ENCODE peak calls at places on chromosomes 7 and 10, in six cellular contexts. S is choroid plexus epithelial cell; I is activated CD8-positive, alpha-beta T cell treated with anti-CD3 and anti-CD28 coated beads for 36 hours; Q is hepatocyte; E is endothelial cell; X is IMR-90. U is an unnamed sample.

GRCh38 chr7:96996111-96996936 is 9.0 kb upstream of the DLX6 start:
- DNase-seq in S (no peak), I (no peak), Q (no peak), E (no peak), X (no peak), U (no peak)

GRCh38 chr7:106102387-106102966 is 9.6 kb downstream of the SYPL1 start:
- DNase-seq in S (peak; percentile 39), I (no peak), Q (no peak), E (no peak), X (no peak), U (no peak)

GRCh38 chr10:21514101-21514807 is 11.2 kb downstream of the SKIDA1 start:
- DNase-seq in S (no peak), I (no peak), Q (no peak), E (no peak), X (no peak), U (no peak)

GRCh38 chr10:78231930-78232329 is 198.3 kb downstream of the RPS24 start:
- DNase-seq in S (peak; percentile 52), I (no peak), Q (peak; percentile 32), E (no peak), X (no peak), U (no peak)

GRCh38 chr7:139680676-139681462 is 96.9 kb downstream of the HIPK2 start:
- DNase-seq in S (peak; percentile 88), I (peak; percentile 94), Q (peak; percentile 67), E (peak; percentile 13), X (peak; percentile 99), U (no peak)

GRCh38 chr10:91587710-91588638 is 44.9 kb downstream of the PPP1R3C start:
- DNase-seq in S (peak; percentile 83), I (no peak), Q (peak; percentile 42), E (no peak), X (peak; percentile 83), U (no peak)

GRCh38 chr10:132354356-132355094 is 22.5 kb downstream of the LRRC27 start:
- DNase-seq in S (no peak), I (no peak), Q (no peak), E (no peak), X (no peak), U (no peak)

GRCh38 chr7:46490406-46490805 is 569.3 kb upstream of the IGFBP3 start:
- DNase-seq in S (no peak), I (no peak), Q (no peak), E (no peak), X (no peak), U (no peak)

GRCh38 chr7:113742377-113742776 is 176.4 kb downstream of the PPP1R3A start:
- DNase-seq in S (no peak), I (no peak), Q (no peak), E (no peak), X (no peak), U (no peak)

GRCh38 chr10:8102708-8103401 is 48.4 kb downstream of the GATA3 start:
- DNase-seq in S (no peak), I (peak; percentile 56), Q (peak; percentile 19), E (no peak), X (no peak), U (no peak)

GRCh38 chr7:451255-452229 is 68.1 kb downstream of the PDGFA start:
- DNase-seq in S (no peak), I (no peak), Q (no peak), E (no peak), X (no peak), U (no peak)

GRCh38 chr10:127854769-127855583 is 37.8 kb downstream of the CLRN3 start:
- DNase-seq in S (no peak), I (no peak), Q (no peak), E (no peak), X (no peak), U (no peak)

GRCh38 chr10:27504007-27504890 is at the start of gene RAB18:
- DNase-seq in S (peak; percentile 99), I (peak; percentile 98), Q (peak; percentile 99), E (peak; percentile 93), X (peak; percentile 99), U (peak; percentile 90)

GRCh38 chr7:71491331-71491730 is 359.4 kb downstream of the GALNT17 start:
- DNase-seq in S (peak; percentile 15), I (no peak), Q (peak; percentile 12), E (no peak), X (no peak), U (no peak)

GRCh38 chr7:26631601-26632000 is 232.8 kb downstream of the SKAP2 start:
- DNase-seq in S (no peak), I (no peak), Q (no peak), E (no peak), X (no peak), U (no peak)

GRCh38 chr10:3757638-3758490 is 27.1 kb downstream of the KLF6 start:
- DNase-seq in S (peak; percentile 64), I (peak; percentile 78), Q (no peak), E (no peak), X (no peak), U (no peak)

DNA sequence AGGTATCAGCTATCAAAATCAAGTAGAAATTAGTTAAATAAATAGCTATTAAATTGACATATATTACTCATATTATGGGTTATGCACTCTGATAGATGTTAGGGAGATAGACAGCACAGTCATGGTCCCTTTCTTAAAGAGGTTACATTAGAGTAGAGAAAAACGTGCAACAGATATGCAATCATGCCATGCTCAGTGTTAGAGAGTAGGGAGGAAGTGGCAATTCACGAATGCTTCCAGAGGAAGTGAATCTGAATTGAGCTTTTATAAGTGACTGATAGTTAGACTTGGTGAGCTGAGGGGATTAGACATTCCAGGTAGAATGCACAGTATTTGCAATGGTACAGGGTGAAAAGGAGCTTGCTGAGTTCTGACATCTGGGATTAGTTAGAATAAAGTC is 349.8 kb downstream of the NXPH1 start:
- DNase-seq in S (no peak), I (no peak), Q (no peak), E (no peak), X (no peak), U (no peak)
- TF ChIP-seq CTCF in S (no peak), I (no peak), Q (no peak), E (no peak), X (no peak), U (no peak)

GRCh38 chr10:74394416-74394969 is 243.5 kb downstream of the ADK start:
- DNase-seq in S (no peak), I (no peak), Q (no peak), E (no peak), X (peak; percentile 79), U (no peak)

GRCh38 chr10:74406006-74406405 is 255.0 kb downstream of the ADK start:
- DNase-seq in S (no peak), I (no peak), Q (no peak), E (no peak), X (no peak), U (no peak)

DNA sequence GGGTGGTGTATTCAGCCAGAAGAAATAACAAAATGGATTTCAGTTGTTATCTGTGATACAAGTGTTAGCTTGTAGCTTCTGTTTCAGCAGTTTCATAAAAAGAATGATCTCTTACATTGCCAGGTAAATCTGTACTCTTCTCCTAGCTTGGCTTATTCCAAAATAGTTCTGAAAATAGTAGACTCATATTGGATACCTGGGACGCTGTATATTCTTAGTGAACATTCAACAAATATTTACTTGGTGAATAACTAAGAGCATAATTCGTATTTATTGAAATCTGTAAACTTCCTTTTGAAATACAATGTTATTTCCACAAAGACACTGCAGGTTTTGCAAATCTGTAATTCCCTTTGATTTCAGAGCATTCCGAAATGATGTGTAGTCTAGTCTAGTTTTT is 249.2 kb downstream of the ADK start:
- DNase-seq in S (no peak), I (no peak), Q (no peak), E (no peak), X (no peak), U (no peak)
- TF ChIP-seq CTCF in S (no peak), I (no peak), Q (no peak), E (no peak), X (no peak), U (no peak)

GRCh38 chr7:153193144-153193595 is 433.6 kb downstream of the ACTR3B start:
- DNase-seq in S (no peak), I (peak; percentile 33), Q (peak; percentile 70), E (peak; percentile 71), X (no peak), U (peak; percentile 42)
- TF ChIP-seq CTCF in S (peak; percentile 16), I (peak; percentile 54), Q (peak; percentile 74), E (peak; percentile 65), X (no peak), U (peak; percentile 67)

GRCh38 chr10:100100651-100101525 is 19.2 kb upstream of the CPN1 start:
- DNase-seq in S (peak; percentile 57), I (no peak), Q (peak; percentile 36), E (no peak), X (peak; percentile 42), U (no peak)
- TF ChIP-seq CTCF in S (peak; percentile 45), I (no peak), Q (peak; percentile 23), E (no peak), X (peak; percentile 33), U (no peak)

DNA sequence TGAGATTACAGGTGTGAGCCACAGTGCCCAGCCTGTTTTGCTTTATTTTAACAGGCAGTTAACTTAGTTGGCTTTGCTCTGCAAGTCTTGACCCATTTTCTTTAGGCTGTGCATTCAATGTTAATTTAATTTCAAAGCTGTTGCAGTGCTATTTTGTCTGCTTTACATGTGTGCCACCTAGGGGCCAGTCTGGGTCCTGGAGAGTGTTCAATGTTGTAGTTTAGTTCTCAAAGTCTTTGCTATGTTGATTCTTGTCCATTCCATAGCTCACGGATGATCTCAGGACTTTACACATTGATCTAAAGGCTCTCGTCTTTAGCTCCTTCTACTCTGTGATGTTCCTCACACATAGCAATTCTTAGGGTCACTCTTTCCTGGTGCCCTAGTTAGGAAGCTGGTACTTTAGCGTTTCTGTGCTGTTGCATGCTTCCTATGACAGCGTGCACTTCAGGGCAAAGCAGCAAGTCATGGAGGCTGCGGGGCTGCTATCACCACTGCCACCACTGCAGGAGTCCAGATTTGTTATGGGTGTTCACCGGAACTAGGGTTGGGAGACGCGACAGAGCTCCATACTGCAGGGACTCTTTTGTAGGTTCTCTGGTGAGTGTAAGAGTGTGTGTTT is 16.4 kb upstream of the ABCA13 start:
- DNase-seq in S (peak; percentile 80), I (peak; percentile 57), Q (peak; percentile 72), E (peak; percentile 32), X (peak; percentile 57), U (peak; percentile 25)
- TF ChIP-seq CTCF in S (peak; percentile 88), I (peak; percentile 56), Q (peak; percentile 73), E (no peak), X (peak; percentile 78), U (peak; percentile 76)

GRCh38 chr10:112557197-112557596 is 110.2 kb downstream of the VTI1A start:
- DNase-seq in S (no peak), I (no peak), Q (no peak), E (no peak), X (no peak), U (no peak)

GRCh38 chr10:112558476-112559166 is 111.6 kb downstream of the VTI1A start:
- DNase-seq in S (no peak), I (no peak), Q (no peak), E (no peak), X (no peak), U (no peak)

GRCh38 chr10:112562803-112563663 is 116.0 kb downstream of the VTI1A start:
- DNase-seq in S (peak; percentile 52), I (no peak), Q (peak; percentile 8), E (no peak), X (peak; percentile 43), U (no peak)

GRCh38 chr10:112562122-112562521 is 115.1 kb downstream of the VTI1A start:
- DNase-seq in S (no peak), I (no peak), Q (no peak), E (no peak), X (no peak), U (no peak)

DNA sequence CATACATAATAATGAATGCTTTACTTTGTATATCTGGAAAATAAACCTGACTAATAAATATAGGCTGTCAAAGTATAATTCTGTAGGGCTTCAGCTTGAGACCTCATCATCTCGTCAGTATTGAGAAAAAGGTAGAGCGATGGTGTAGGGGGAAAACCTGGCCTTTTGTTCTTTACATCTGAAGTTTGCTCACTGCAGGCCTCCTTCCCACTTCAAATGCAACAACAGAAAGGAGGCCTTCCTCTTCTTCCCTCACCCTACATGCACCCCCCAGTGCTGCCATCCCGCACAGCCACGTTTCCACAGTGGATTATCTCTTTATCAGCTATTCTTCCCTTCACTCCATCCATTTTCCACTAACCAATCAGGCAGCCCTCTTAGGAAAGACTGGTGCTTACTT is 112.3 kb downstream of the VTI1A start:
- DNase-seq in S (no peak), I (no peak), Q (no peak), E (no peak), X (no peak), U (no peak)
- TF ChIP-seq CTCF in S (no peak), I (no peak), Q (no peak), E (no peak), X (no peak), U (no peak)

U was measured in neural crest cell.